ENCODE peak calls at places on chromosomes 12 and 14, in four cellular contexts. W is cardiac fibroblast, A is right atrium auricular region, I is IMR-90. G is an unnamed sample.

GRCh38 chr12:40980346-40981005 is 207.6 kb upstream of the PDZRN4 start:
- DNase-seq in W (peak), A (no peak), I (peak), G (no peak)

GRCh38 chr14:77043177-77043983 is 14.9 kb upstream of the IRF2BPL start:
- DNase-seq in W (peak), A (no peak), I (peak), G (peak)

GRCh38 chr12:12671850-12672660 is 23.9 kb downstream of the GPR19 start:
- DNase-seq in W (peak), A (no peak), I (peak), G (peak)

GRCh38 chr12:85007836-85008235 is 28.2 kb downstream of the TSPAN19 start:
- DNase-seq in W (peak), A (no peak), I (peak), G (no peak)

GRCh38 chr14:90545966-90546751 is 149.3 kb downstream of the CALM1 start:
- DNase-seq in W (no peak), A (no peak), I (no peak), G (no peak)

GRCh38 chr12:12506541-12506940 is 56.1 kb downstream of the DUSP16 start:
- DNase-seq in W (peak), A (no peak), I (peak), G (peak)

GRCh38 chr12:3097186-3097804 is 20.1 kb downstream of the TSPAN9 start:
- DNase-seq in W (peak), A (peak), I (peak), G (peak)

GRCh38 chr14:24151404-24152080 is 4.2 kb downstream of the RNF31 start:
- DNase-seq in W (no peak), A (no peak), I (no peak), G (no peak)

DNA sequence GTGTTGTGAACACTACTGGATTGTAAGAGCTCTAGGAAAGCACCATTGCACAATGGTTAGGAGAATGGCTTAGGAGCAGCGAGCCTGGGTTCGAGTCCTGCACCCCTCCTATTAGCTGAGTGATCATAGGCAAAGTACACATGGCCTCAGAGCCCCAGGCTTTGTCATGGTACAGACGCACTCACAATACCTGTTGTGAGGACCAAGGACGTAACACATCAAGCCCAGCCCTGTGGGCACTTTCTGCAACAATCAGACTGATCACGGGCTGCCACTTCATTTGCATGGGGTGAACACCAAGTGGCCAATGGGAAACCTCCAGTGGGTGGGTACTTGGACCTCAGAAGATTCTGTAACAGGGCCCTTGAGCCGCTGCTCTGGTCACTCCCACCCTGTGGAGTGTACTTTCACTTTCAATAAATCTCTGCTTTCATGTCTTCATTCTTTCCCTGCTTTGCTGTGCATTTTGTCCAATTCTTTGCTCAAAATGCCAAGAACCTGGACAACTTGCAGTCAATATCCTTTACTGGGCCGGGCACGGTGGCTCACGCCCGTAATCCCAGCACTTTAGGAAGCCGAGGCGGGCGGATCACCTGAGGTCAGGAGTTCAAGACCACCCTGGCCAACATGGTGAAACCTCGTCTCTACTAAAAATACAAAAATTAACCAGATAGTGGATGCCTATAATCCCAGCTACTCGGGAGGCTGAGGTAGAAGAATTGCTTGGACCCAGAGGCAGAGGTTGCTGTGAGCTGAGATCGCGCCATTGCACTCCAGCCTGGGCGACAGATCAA is 28.2 kb downstream of the GLRX5 start:
- DNase-seq in W (no peak), A (no peak), I (peak), G (peak)
- H3K4me3 ChIP-seq in W (no peak), A (no peak), I (peak), G (no peak)

DNA sequence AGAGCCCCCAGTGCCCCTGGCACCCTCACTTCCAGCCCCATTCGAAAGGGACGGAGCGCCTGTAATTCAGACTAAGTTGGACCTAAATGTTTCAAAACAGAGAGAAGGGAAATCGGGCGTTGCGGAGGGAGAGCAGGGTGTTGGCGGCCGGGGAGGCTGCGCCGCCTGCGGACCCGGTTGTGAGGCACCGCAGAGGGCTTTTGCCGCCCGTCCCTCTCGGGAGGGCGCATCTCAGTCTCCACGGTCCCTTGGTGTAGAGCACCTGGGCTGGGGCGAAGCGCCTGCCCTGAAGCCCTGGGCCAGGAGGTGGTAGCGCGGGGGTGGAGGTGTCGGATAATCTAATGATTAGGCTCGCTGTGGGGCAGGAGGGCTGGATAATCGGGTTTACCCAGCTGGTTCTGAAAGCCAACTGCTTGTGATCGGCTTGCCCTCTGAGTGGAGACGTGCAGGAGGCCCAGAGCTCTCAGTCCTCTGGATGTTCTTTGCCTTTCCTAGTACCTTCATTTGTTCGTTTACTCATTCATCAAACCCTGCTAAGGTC is 884 bp downstream of the DAAM1 start:
- DNase-seq in W (peak), A (no peak), I (peak), G (peak)
- TF ChIP-seq CTCF in W (no peak), A (no peak), I (no peak), G (no peak)

DNA sequence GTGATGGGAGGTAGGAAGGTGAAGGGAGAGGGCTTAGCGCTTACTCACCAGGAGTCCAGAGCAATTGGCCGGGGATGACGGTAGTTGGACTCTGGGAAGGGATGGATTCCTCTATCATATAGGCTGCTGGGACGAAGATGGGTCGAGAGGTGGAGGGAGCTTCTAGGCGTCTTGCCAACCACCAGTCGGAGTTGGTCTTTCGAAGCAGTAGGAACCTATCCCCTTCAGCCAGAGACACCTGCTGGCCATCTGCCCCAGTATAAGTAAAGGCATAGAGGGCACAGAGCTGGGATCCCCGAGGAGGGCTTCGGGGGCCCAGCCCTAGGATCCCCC is 657 bp downstream of the ARHGAP9 start:
- DNase-seq in W (no peak), A (no peak), I (no peak), G (no peak)
- H3K4me3 ChIP-seq in W (no peak), A (no peak), I (no peak), G (no peak)

DNA sequence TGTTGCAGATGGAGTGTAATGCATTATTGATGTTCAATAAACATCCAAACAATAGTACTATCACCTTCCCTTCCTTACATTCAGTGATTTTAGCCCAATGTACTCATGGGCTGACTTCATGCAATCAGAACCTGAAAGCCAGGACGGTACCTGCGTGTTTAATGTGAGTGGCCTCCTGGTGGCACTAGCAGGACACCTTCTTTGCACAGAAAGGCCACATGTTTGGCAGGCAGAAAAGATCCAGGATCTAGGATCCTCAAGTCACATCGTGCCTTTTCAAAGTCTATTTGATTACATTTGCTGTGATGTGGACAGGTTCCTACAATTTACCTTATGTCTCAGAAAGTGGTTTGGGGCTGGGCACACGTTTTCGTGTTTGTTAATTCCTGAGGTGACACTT is 82.9 kb downstream of the NEDD1 start:
- DNase-seq in W (peak), A (no peak), I (no peak), G (no peak)
- TF ChIP-seq CTCF in W (no peak), A (no peak), I (no peak), G (peak)

GRCh38 chr12:124774462-124775167 is 89.0 kb downstream of the SCARB1 start:
- DNase-seq in W (peak), A (peak), I (peak), G (peak)
- H3K4me3 ChIP-seq in W (peak), A (no peak), I (peak), G (peak)

GRCh38 chr12:15928345-15928744 is 17.2 kb downstream of the DERA start:
- DNase-seq in W (peak), A (no peak), I (peak), G (peak)

GRCh38 chr12:15932975-15933374 is 21.8 kb downstream of the DERA start:
- DNase-seq in W (no peak), A (no peak), I (no peak), G (no peak)

GRCh38 chr12:15928870-15929571 is 17.9 kb downstream of the DERA start:
- DNase-seq in W (peak), A (no peak), I (no peak), G (no peak)

GRCh38 chr12:15933751-15934150 is 22.6 kb downstream of the DERA start:
- DNase-seq in W (no peak), A (no peak), I (peak), G (no peak)

GRCh38 chr12:15931590-15932053 is 20.5 kb downstream of the DERA start:
- DNase-seq in W (peak), A (no peak), I (no peak), G (no peak)
- TF ChIP-seq CTCF in W (no peak), A (no peak), I (peak), G (peak)

G was measured in brain microvascular endothelial cell.